ENCODE peak calls at places on chromosomes 16 and 17, in ten cellular contexts. One of them, this sample, is unnamed.

GRCh38 chr17:47810200-47810821 is 11.3 kb downstream of the OSBPL7 start:
- DNase-seq in brain microvascular endothelial cell: peak; percentile 94
- DNase-seq in activated CD8-positive, alpha-beta memory T cell treated with anti-CD3 and anti-CD28 coated beads, Interleukin-2, amount 10 ng/mL, durations not matched to agents 7 days and 5 days: peak; percentile 63
- DNase-seq in caudate nucleus: no peak
- DNase-seq in uterus: no peak
- DNase-seq in HT-29: peak; percentile 72
- DNase-seq in naive thymus-derived CD8-positive, alpha-beta T cell: no peak
- DNase-seq in heart right ventricle: no peak
- DNase-seq in COLO829: peak; percentile 79
- DNase-seq in Kasumi-1: no peak
- DNase-seq in this sample: peak; percentile 97

GRCh38 chr16:80831039-80831438 is 26.6 kb upstream of the CDYL2 start:
- DNase-seq in caudate nucleus: no peak
- DNase-seq in HT-29: no peak
- DNase-seq in heart right ventricle: no peak
- DNase-seq in brain microvascular endothelial cell: no peak
- DNase-seq in COLO829: no peak
- DNase-seq in uterus: no peak
- DNase-seq in naive thymus-derived CD8-positive, alpha-beta T cell: no peak
- DNase-seq in activated CD8-positive, alpha-beta memory T cell treated with anti-CD3 and anti-CD28 coated beads, Interleukin-2, amount 10 ng/mL, durations not matched to agents 7 days and 5 days: no peak
- DNase-seq in Kasumi-1: no peak
- DNase-seq in this sample: no peak

GRCh38 chr16:31916056-31916488 is 42.5 kb downstream of the ZNF267 start:
- DNase-seq in activated CD8-positive, alpha-beta memory T cell treated with anti-CD3 and anti-CD28 coated beads, Interleukin-2, amount 10 ng/mL, durations not matched to agents 7 days and 5 days: no peak
- DNase-seq in naive thymus-derived CD8-positive, alpha-beta T cell: no peak
- DNase-seq in caudate nucleus: no peak
- DNase-seq in COLO829: no peak
- DNase-seq in brain microvascular endothelial cell: no peak
- DNase-seq in uterus: no peak
- DNase-seq in Kasumi-1: no peak
- DNase-seq in heart right ventricle: no peak
- DNase-seq in HT-29: no peak
- DNase-seq in this sample: no peak

GRCh38 chr16:8866884-8867482 is 1.8 kb downstream of the CARHSP1 start:
- DNase-seq in activated CD8-positive, alpha-beta memory T cell treated with anti-CD3 and anti-CD28 coated beads, Interleukin-2, amount 10 ng/mL, durations not matched to agents 7 days and 5 days: no peak
- DNase-seq in brain microvascular endothelial cell: no peak
- DNase-seq in naive thymus-derived CD8-positive, alpha-beta T cell: no peak
- DNase-seq in caudate nucleus: no peak
- DNase-seq in uterus: no peak
- DNase-seq in heart right ventricle: no peak
- DNase-seq in COLO829: no peak
- DNase-seq in Kasumi-1: no peak
- DNase-seq in HT-29: no peak
- DNase-seq in this sample: no peak

GRCh38 chr17:30957741-30958140 is 13.1 kb upstream of the RNF135 start:
- DNase-seq in activated CD8-positive, alpha-beta memory T cell treated with anti-CD3 and anti-CD28 coated beads, Interleukin-2, amount 10 ng/mL, durations not matched to agents 7 days and 5 days: no peak
- DNase-seq in caudate nucleus: no peak
- DNase-seq in HT-29: no peak
- DNase-seq in naive thymus-derived CD8-positive, alpha-beta T cell: no peak
- DNase-seq in heart right ventricle: no peak
- DNase-seq in COLO829: no peak
- DNase-seq in uterus: no peak
- DNase-seq in Kasumi-1: no peak
- DNase-seq in brain microvascular endothelial cell: no peak
- DNase-seq in this sample: no peak

GRCh38 chr16:29321585-29321984 is 84.9 kb downstream of the NPIPB11 start:
- DNase-seq in uterus: no peak
- DNase-seq in HT-29: no peak
- DNase-seq in heart right ventricle: no peak
- DNase-seq in Kasumi-1: no peak
- DNase-seq in activated CD8-positive, alpha-beta memory T cell treated with anti-CD3 and anti-CD28 coated beads, Interleukin-2, amount 10 ng/mL, durations not matched to agents 7 days and 5 days: no peak
- DNase-seq in naive thymus-derived CD8-positive, alpha-beta T cell: no peak
- DNase-seq in brain microvascular endothelial cell: no peak
- DNase-seq in COLO829: no peak
- DNase-seq in caudate nucleus: no peak
- DNase-seq in this sample: no peak

GRCh38 chr16:2821483-2822157 is 4.6 kb downstream of the PRSS21 start:
- DNase-seq in brain microvascular endothelial cell: no peak
- DNase-seq in activated CD8-positive, alpha-beta memory T cell treated with anti-CD3 and anti-CD28 coated beads, Interleukin-2, amount 10 ng/mL, durations not matched to agents 7 days and 5 days: no peak
- DNase-seq in Kasumi-1: no peak
- DNase-seq in COLO829: no peak
- DNase-seq in uterus: peak; percentile 1
- DNase-seq in heart right ventricle: no peak
- DNase-seq in naive thymus-derived CD8-positive, alpha-beta T cell: no peak
- DNase-seq in HT-29: no peak
- DNase-seq in caudate nucleus: no peak
- DNase-seq in this sample: no peak

GRCh38 chr16:15849209-15849981 is 7.4 kb downstream of the MYH11 start:
- DNase-seq in HT-29: no peak
- DNase-seq in caudate nucleus: no peak
- DNase-seq in COLO829: no peak
- DNase-seq in heart right ventricle: no peak
- DNase-seq in naive thymus-derived CD8-positive, alpha-beta T cell: no peak
- DNase-seq in uterus: no peak
- DNase-seq in brain microvascular endothelial cell: no peak
- DNase-seq in Kasumi-1: no peak
- DNase-seq in activated CD8-positive, alpha-beta memory T cell treated with anti-CD3 and anti-CD28 coated beads, Interleukin-2, amount 10 ng/mL, durations not matched to agents 7 days and 5 days: no peak
- DNase-seq in this sample: no peak

GRCh38 chr16:2152695-2153506 is 2.7 kb upstream of the TRAF7 start:
- DNase-seq in naive thymus-derived CD8-positive, alpha-beta T cell: no peak
- DNase-seq in caudate nucleus: no peak
- DNase-seq in brain microvascular endothelial cell: no peak
- DNase-seq in Kasumi-1: no peak
- DNase-seq in COLO829: no peak
- DNase-seq in uterus: no peak
- DNase-seq in HT-29: peak; percentile 55
- DNase-seq in heart right ventricle: no peak
- DNase-seq in activated CD8-positive, alpha-beta memory T cell treated with anti-CD3 and anti-CD28 coated beads, Interleukin-2, amount 10 ng/mL, durations not matched to agents 7 days and 5 days: no peak
- DNase-seq in this sample: peak; percentile 87

GRCh38 chr16:88376053-88376834 is 6.5 kb upstream of the ZNF469 start:
- DNase-seq in heart right ventricle: no peak
- DNase-seq in caudate nucleus: no peak
- DNase-seq in uterus: no peak
- DNase-seq in HT-29: no peak
- DNase-seq in activated CD8-positive, alpha-beta memory T cell treated with anti-CD3 and anti-CD28 coated beads, Interleukin-2, amount 10 ng/mL, durations not matched to agents 7 days and 5 days: no peak
- DNase-seq in naive thymus-derived CD8-positive, alpha-beta T cell: no peak
- DNase-seq in Kasumi-1: no peak
- DNase-seq in COLO829: peak; percentile 36
- DNase-seq in brain microvascular endothelial cell: no peak
- DNase-seq in this sample: no peak

GRCh38 chr17:17769869-17770361 is 66.9 kb downstream of the SREBF1 start:
- DNase-seq in COLO829: no peak
- DNase-seq in caudate nucleus: no peak
- DNase-seq in heart right ventricle: no peak
- DNase-seq in brain microvascular endothelial cell: no peak
- DNase-seq in activated CD8-positive, alpha-beta memory T cell treated with anti-CD3 and anti-CD28 coated beads, Interleukin-2, amount 10 ng/mL, durations not matched to agents 7 days and 5 days: no peak
- DNase-seq in uterus: no peak
- DNase-seq in naive thymus-derived CD8-positive, alpha-beta T cell: no peak
- DNase-seq in HT-29: no peak
- DNase-seq in Kasumi-1: no peak
- DNase-seq in this sample: no peak

GRCh38 chr16:56608876-56609462 is 585 bp downstream of the MT2A start:
- DNase-seq in heart right ventricle: no peak
- DNase-seq in Kasumi-1: peak; percentile 44
- DNase-seq in caudate nucleus: no peak
- DNase-seq in activated CD8-positive, alpha-beta memory T cell treated with anti-CD3 and anti-CD28 coated beads, Interleukin-2, amount 10 ng/mL, durations not matched to agents 7 days and 5 days: no peak
- DNase-seq in naive thymus-derived CD8-positive, alpha-beta T cell: no peak
- DNase-seq in brain microvascular endothelial cell: no peak
- DNase-seq in COLO829: no peak
- DNase-seq in HT-29: peak; percentile 25
- DNase-seq in uterus: no peak
- DNase-seq in this sample: no peak